ENCODE peak calls at places on chromosomes 13 and 19, in five cellular contexts. L, H, I, M and E are unnamed samples.

GRCh38 chr19:1281895-1282287 is 3.8 kb upstream of the EFNA2 start:
- DNase-seq in I (no peak), H (no peak), L (no peak), M (no peak), E (no peak)

GRCh38 chr13:37640499-37640898 is 41.9 kb upstream of the POSTN start:
- DNase-seq in I (no peak), M (no peak), L (peak; percentile 86), H (peak; percentile 55), E (peak; percentile 21)

GRCh38 chr19:57672466-57672865 is 3.7 kb downstream of the ZSCAN4 start:
- DNase-seq in I (no peak), H (no peak), L (no peak), M (no peak), E (no peak)

GRCh38 chr13:47859129-47859528 is 141.9 kb downstream of the SUCLA2 start:
- DNase-seq in I (no peak), H (no peak), L (no peak), M (no peak), E (no peak)

GRCh38 chr13:49419292-49419691 is 24.6 kb downstream of the CAB39L start:
- DNase-seq in I (no peak), M (no peak), L (peak; percentile 52), H (no peak), E (no peak)

GRCh38 chr19:18202759-18203407 is 959 bp downstream of the RAB3A start:
- DNase-seq in I (peak; percentile 76), H (no peak), L (no peak), M (no peak), E (peak; percentile 9)

GRCh38 chr19:12374026-12374425 is 8.5 kb upstream of the ZNF442 start:
- DNase-seq in M (no peak), I (no peak), H (no peak), L (no peak), E (no peak)

GRCh38 chr13:44272692-44273091 is 100.9 kb upstream of the SERP2 start:
- DNase-seq in L (peak; percentile 51), H (no peak), I (no peak), M (no peak), E (no peak)

GRCh38 chr19:44752816-44753618 is 4.5 kb downstream of the BCL3 start:
- DNase-seq in L (peak; percentile 99), H (peak; percentile 96), M (peak; percentile 63), I (peak; percentile 94), E (peak; percentile 94)
- H3K4me3 ChIP-seq in L (peak overlapping the region; percentile 38), H (peak overlapping the region; percentile 59), M (no peak overlapping the region), I (peak overlapping the region; percentile 49), E (peak overlapping the region; percentile 36)

DNA sequence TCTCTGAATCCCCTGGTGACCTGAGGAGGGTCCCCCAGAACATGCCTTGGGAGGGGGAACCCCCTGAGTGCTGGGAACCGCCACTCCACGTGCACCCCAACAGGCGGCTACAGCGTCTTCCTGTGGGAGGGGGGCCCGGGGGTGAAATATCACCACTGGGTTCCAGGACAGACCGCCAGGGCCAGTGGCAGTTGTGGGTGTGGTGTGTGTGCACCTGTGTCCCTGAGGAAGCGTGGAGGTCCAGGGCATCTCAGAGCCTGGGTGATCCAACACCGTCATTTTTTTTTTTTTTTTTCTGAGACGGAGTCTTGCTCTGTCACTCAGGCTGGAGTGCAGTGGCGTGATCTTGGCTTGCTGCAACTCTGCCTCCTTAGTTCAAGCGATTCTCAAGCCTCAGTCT is 4.2 kb downstream of the ADGRE5 start:
- DNase-seq in L (no peak), M (no peak), I (peak; percentile 61), H (no peak), E (no peak)
- H3K4me3 ChIP-seq in L (no peak overlapping the region), M (no peak overlapping the region), I (no peak overlapping the region), H (no peak overlapping the region), E (no peak overlapping the region)

GRCh38 chr13:81773263-81773662 is 1432.3 kb upstream of the SPRY2 start:
- DNase-seq in H (no peak), L (no peak), M (no peak), I (no peak), E (no peak)

GRCh38 chr13:81781471-81781870 is 1440.5 kb upstream of the SPRY2 start:
- DNase-seq in L (no peak), M (no peak), H (no peak), I (no peak), E (no peak)

GRCh38 chr13:81779896-81780295 is 1439.0 kb upstream of the SPRY2 start:
- DNase-seq in L (no peak), M (no peak), I (no peak), H (no peak), E (no peak)

GRCh38 chr13:81778350-81778749 is 1437.4 kb upstream of the SPRY2 start:
- DNase-seq in H (no peak), L (no peak), M (no peak), I (no peak), E (no peak)
- H3K4me3 ChIP-seq in H (no peak overlapping the region), L (no peak overlapping the region), M (no peak overlapping the region), I (no peak overlapping the region), E (no peak overlapping the region)

GRCh38 chr19:43883864-43884263 is 51.2 kb downstream of the ZNF45 start:
- DNase-seq in H (no peak), I (no peak), M (no peak), L (no peak), E (no peak)
- H3K4me3 ChIP-seq in H (no peak within 1 kb of the TSS), I (no peak within 1 kb of the TSS), M (no peak within 1 kb of the TSS), L (no peak within 1 kb of the TSS), E (no peak within 1 kb of the TSS)

DNA sequence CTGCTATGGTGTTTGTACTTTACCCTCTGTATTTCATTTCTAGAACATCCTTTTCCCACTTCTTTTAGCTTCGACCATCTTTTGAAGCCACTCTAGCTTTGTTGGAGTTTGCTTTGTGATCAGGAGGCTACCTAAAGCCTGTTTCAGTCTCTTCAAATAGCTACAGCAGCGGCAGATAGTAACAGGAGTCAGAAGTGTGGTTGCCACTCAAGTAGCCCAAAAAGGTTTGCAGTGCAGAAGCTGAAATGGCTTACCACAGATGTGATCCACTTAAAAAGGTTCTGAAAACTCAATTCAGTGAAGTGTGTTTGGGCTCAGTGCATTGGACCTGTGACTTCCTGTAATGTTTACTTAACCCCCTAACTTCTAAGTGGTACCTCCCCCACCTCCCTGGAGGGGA is 26.2 kb downstream of the WASF3 start:
- DNase-seq in I (no peak), M (no peak), H (no peak), L (no peak), E (no peak)
- H3K4me3 ChIP-seq in I (no peak overlapping the region), M (no peak overlapping the region), H (no peak overlapping the region), L (no peak overlapping the region), E (no peak overlapping the region)

DNA sequence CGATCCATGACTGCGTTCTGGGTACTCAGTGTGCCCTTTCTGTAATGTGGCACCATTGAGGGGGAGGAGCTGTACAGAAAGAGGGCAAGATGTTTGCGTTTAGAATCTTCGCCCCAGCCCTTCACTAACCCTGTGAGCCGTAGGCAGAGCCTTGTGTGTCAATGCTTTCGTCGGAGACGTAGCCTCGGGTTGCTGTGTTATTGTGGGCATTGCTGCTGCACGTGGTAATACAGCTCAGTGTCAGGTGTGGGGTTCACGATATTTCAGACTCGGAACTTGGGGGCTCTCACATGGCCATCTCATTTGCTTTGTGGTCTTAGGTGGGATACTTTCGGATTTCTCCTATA is 6.1 kb downstream of the RPS9 start:
- DNase-seq in L (no peak), M (no peak), H (no peak), I (no peak), E (no peak)
- H3K4me3 ChIP-seq in L (no peak overlapping the region), M (no peak overlapping the region), H (no peak overlapping the region), I (no peak overlapping the region), E (no peak overlapping the region)

GRCh38 chr19:34362679-34363069 is 2.3 kb upstream of the GPI start:
- DNase-seq in I (no peak), M (no peak), L (no peak), H (no peak), E (no peak)

GRCh38 chr19:34363094-34363493 is 1.9 kb upstream of the GPI start:
- DNase-seq in L (no peak), I (no peak), H (no peak), M (no peak), E (no peak)

GRCh38 chr19:34364462-34364829 is 550 bp upstream of the GPI start:
- DNase-seq in M (no peak), I (no peak), H (no peak), L (no peak), E (no peak)

GRCh38 chr19:34364830-34365462 is at the start of gene GPI:
- DNase-seq in M (peak; percentile 52), L (peak; percentile 24), I (peak; percentile 74), H (no peak), E (peak; percentile 53)

GRCh38 chr19:34363930-34364329 is 1.1 kb upstream of the GPI start:
- DNase-seq in I (no peak), L (no peak), M (no peak), H (no peak), E (no peak)
- H3K4me3 ChIP-seq in I (no peak overlapping the region), L (no peak overlapping the region), M (no peak overlapping the region), H (no peak overlapping the region), E (no peak overlapping the region)

DNA sequence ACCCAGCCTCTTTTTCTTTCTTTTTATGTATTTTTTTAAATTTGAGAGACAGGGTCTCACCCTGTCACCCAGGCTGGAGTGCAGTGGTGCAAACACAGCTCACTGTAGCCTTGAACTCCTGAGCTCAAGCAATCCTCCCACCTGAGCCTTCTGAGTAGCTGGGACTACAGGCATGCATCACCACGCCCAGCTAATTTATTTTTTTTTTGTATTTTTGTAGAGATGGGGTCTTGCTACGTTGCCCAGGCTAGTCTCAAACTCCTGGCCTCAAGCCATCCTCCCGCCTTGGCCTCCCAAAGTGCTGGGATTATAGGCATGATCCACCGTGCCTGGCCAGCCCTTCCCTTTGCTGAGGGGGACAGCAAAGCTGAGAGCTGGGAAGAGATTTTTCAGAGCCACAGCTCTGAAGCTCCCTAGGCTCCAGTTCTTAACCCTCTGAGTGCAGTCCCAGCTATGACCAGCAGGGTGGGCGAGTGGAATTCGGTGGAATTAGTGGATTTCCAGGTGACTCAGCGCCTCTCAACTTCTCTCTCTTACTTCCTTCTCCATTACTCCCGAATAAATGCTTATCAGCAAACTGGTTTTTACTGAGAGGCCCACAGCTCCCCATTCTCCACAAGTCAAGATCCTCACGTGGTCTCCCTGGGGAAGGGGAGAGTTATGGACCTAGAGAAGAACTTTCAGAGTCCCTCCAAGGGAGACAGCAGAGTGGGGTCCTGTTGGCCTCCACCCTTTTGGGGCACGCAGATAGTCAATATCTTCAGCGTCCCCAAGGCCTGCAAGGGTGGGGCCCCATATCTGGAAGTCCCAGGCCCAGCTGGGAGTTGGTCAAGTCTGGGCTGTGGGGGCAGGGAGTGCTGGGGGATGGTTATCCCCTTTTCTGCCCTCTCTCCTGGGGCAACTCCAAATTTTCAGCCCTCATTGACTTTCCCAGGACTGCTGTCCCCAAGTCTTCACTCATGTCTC is 1.2 kb downstream of the BLVRB start:
- DNase-seq in L (peak; percentile 88), I (peak; percentile 92), M (peak; percentile 91), H (peak; percentile 77), E (peak; percentile 86)
- H3K4me3 ChIP-seq in L (peak overlapping the region; percentile 68), I (peak overlapping the region; percentile 66), M (peak overlapping the region; percentile 73), H (peak overlapping the region; percentile 74), E (peak overlapping the region; percentile 83)

GRCh38 chr19:3163230-3163886 is 15.2 kb upstream of the S1PR4 start:
- DNase-seq in M (peak; percentile 62), I (peak; percentile 82), H (peak; percentile 30), L (peak; percentile 43), E (peak; percentile 25)
- H3K4me3 ChIP-seq in M (peak overlapping the region; percentile 17), I (no peak overlapping the region), H (no peak overlapping the region), L (no peak overlapping the region), E (no peak overlapping the region)